ENCODE peak calls at places on chromosome 16, in five cellular contexts. F, S, R, B and V are unnamed samples.

GRCh38 chr16:85557083-85557975 is 55.8 kb upstream of the GSE1 start:
- DNase-seq in F (no peak), S (peak; percentile 43), R (peak; percentile 48), B (no peak), V (no peak)

GRCh38 chr16:66364117-66364958 is 2.2 kb upstream of the CDH5 start:
- DNase-seq in F (peak; percentile 64), S (peak; percentile 70), R (peak; percentile 46), B (peak; percentile 76), V (no peak)

GRCh38 chr16:61792194-61792904 is 243.9 kb downstream of the CDH8 start:
- DNase-seq in F (no peak), S (no peak), R (no peak), B (no peak), V (no peak)

GRCh38 chr16:19940195-19940594 is 55.5 kb upstream of the GPRC5B start:
- DNase-seq in F (no peak), S (no peak), R (no peak), B (no peak), V (no peak)

GRCh38 chr16:89972244-89973234 is 24.0 kb downstream of the DEF8 start:
- DNase-seq in F (peak; percentile 94), S (peak; percentile 84), R (peak; percentile 86), B (peak; percentile 91), V (peak; percentile 86)

GRCh38 chr16:49468611-49469322 is 95.2 kb downstream of the C16orf78 start:
- DNase-seq in F (no peak), S (no peak), R (no peak), B (no peak), V (no peak)

GRCh38 chr16:83549836-83550569 is 257.8 kb upstream of the HSBP1 start:
- DNase-seq in F (no peak), S (no peak), R (no peak), B (no peak), V (no peak)

GRCh38 chr16:75096730-75097129 is 19.9 kb downstream of the LDHD start:
- DNase-seq in F (no peak), S (peak; percentile 43), R (no peak), B (no peak), V (peak; percentile 82)

GRCh38 chr16:24609740-24610420 is 70.5 kb downstream of the RBBP6 start:
- DNase-seq in F (peak; percentile 54), S (peak; percentile 69), R (no peak), B (peak; percentile 19), V (peak; percentile 25)

GRCh38 chr16:88722784-88723506 is 16.6 kb downstream of the CTU2 start:
- DNase-seq in F (no peak), S (no peak), R (no peak), B (no peak), V (no peak)

GRCh38 chr16:1708768-1709180 is 2.8 kb downstream of the MAPK8IP3 start:
- DNase-seq in F (no peak), S (no peak), R (peak; percentile 72), B (peak; percentile 48), V (no peak)

GRCh38 chr16:65148804-65149203 is 26.9 kb upstream of the CDH11 start:
- DNase-seq in F (no peak), S (no peak), R (no peak), B (no peak), V (no peak)

GRCh38 chr16:49439676-49440075 is 66.1 kb downstream of the C16orf78 start:
- DNase-seq in F (no peak), S (no peak), R (no peak), B (no peak), V (no peak)

GRCh38 chr16:3458278-3458851 is 14.9 kb downstream of the NAA60 start:
- DNase-seq in F (peak; percentile 58), S (no peak), R (peak; percentile 35), B (peak; percentile 43), V (no peak)

GRCh38 chr16:89115216-89115949 is 21.7 kb downstream of the ACSF3 start:
- DNase-seq in F (no peak), S (no peak), R (peak; percentile 51), B (peak; percentile 82), V (peak; percentile 49)

GRCh38 chr16:15701975-15702970 is 52.2 kb downstream of the NDE1 start:
- DNase-seq in F (no peak), S (peak; percentile 49), R (no peak), B (no peak), V (no peak)

GRCh38 chr16:58548378-58548777 is 33.1 kb downstream of the SETD6 start:
- DNase-seq in F (no peak), S (no peak), R (no peak), B (no peak), V (no peak)

GRCh38 chr16:47018223-47018891 is 44.9 kb upstream of the DNAJA2 start:
- DNase-seq in F (no peak), S (no peak), R (no peak), B (peak; percentile 12), V (peak; percentile 56)

GRCh38 chr16:89322381-89323119 is 105.0 kb downstream of the ZNF778 start:
- DNase-seq in F (no peak), S (peak; percentile 62), R (peak; percentile 97), B (peak; percentile 62), V (no peak)

GRCh38 chr16:54318941-54319340 is 32.4 kb upstream of the IRX3 start:
- DNase-seq in F (no peak), S (no peak), R (no peak), B (no peak), V (no peak)

GRCh38 chr16:71769222-71769621 is 39.4 kb downstream of the AP1G1 start:
- DNase-seq in F (no peak), S (no peak), R (no peak), B (no peak), V (no peak)

GRCh38 chr16:71775949-71776348 is 32.7 kb downstream of the AP1G1 start:
- DNase-seq in F (no peak), S (no peak), R (no peak), B (no peak), V (no peak)

GRCh38 chr16:71777329-71777728 is 31.3 kb downstream of the AP1G1 start:
- DNase-seq in F (no peak), S (no peak), R (no peak), B (no peak), V (no peak)

GRCh38 chr16:71767060-71767900 is 41.4 kb downstream of the AP1G1 start:
- DNase-seq in F (no peak), S (no peak), R (no peak), B (no peak), V (no peak)

GRCh38 chr16:71771571-71771970 is 37.1 kb downstream of the AP1G1 start:
- DNase-seq in F (no peak), S (no peak), R (no peak), B (no peak), V (no peak)
- H3K4me3 ChIP-seq in F (no peak overlapping the region), S (no peak overlapping the region), R (no peak overlapping the region), B (no peak overlapping the region), V (no peak overlapping the region)

DNA sequence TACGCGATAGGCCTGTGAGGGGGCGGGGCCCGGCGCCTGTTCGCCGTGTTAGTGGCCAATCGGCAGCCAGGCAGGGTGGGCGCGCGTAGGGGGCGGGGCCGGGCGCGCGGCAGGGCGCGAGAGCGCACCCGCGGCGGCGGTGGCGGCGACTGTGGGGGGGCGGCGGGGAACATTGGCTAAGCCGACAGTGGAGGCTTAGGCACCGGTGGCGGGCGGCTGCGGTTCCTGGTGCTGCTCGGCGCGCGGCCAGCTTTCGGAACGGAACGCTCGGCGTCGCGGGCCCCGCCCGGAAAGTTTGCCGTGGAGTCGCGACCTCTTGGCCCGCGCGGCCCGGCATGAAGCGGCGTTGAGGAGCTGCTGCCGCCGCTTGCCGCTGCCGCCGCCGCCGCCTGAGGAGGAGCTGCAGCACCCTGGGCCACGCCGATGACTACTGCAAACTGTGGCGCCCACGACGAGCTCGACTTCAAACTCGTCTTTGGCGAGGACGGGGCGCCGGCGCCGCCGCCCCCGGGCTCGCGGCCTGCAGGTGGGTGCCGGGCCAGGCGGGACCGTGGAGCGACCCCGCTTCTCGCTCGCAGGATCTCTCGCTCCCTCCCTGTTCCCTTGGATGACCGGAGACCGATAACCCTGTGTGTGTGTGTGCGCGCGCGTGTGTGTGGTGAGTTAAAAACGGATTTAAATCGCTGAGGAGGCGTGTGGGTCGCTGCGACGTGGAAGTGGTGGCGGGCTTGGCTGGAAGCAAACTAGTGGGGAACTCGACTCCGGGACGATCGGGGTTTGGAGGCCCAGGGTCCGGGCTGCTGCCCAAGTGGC is at the start of gene NFATC3:
- DNase-seq in F (peak; percentile 98), S (peak; percentile 99), R (peak; percentile 99), B (peak; percentile 99), V (peak; percentile 98)
- TF ChIP-seq POLR2A in F (no peak), S (peak; percentile 66), R (peak; percentile 84), B (no peak), V (no peak)

GRCh38 chr16:80319181-80319580 is 221.6 kb upstream of the DYNLRB2 start:
- DNase-seq in F (no peak), S (no peak), R (no peak), B (no peak), V (no peak)
- TF ChIP-seq CTCF in F (no peak), S (no peak), R (no peak), B (no peak), V (no peak)

DNA sequence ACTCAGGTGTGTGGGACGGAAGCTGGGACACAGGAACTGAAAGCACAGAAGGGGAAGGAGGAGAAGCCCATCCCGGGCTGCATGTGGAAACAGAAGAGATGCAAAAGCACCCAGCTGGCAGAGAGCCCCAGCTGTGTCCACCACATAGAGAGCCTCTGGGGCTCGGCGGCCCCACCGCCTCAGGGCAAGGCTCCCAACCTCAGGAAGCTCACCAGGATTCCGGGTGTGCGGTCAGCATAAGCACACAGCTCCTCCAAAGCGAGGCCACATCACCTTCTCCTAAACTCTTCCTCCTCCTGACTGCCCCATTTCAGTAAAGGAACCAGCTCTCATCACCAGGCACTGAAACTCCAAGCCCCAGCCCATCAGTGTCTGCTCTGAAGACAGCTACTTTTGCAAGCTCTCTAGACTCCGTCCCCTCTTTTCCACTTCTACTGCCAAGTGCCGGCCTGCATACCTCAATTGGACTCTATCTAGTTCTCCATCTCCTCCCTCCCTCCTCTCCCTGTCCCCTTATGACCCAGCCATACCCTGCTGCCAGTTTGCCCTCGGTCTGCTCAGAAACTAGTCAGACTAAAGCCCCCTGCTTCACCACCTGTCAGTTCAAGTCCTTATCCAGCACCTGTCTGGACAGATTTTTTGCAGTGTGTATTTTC is 6.0 kb downstream of the ST3GAL2 start:
- DNase-seq in F (no peak), S (no peak), R (no peak), B (no peak), V (no peak)
- H3K4me3 ChIP-seq in F (no peak overlapping the region), S (no peak overlapping the region), R (no peak overlapping the region), B (peak overlapping the region; percentile 7), V (no peak overlapping the region)

DNA sequence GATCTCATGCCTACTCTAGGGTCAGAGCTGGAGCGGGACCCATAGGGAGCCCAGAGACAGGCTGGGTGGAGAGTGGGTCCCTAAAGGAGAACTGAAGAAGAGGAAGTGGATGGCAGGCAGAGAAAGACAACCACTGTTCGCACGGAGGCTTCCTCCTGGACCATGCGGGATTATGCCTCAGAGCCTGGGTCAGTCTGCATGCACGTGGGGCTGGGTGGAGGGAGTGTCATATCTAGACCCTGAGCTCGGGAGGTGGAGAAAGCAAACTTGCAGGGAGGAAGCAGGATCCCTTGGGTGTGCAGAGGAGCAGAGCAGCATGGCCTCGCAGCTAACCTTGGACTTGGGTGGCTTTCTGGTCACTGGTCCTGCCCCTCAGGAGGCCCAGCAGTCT is 344.3 kb downstream of the CPPED1 start:
- DNase-seq in F (no peak), S (no peak), R (peak; percentile 26), B (peak; percentile 25), V (peak; percentile 49)
- TF ChIP-seq POLR2A in F (no peak), S (no peak), R (no peak), B (no peak), V (no peak)